ENCODE peak calls at places on chromosomes 1 and 21, in ten cellular contexts. B, E, Q, K, S, I, F, J, C and U are unnamed samples.

GRCh38 chr1:46278807-46279206 is 24.6 kb downstream of the LRRC41 start:
- DNase-seq in B (peak; percentile 47), E (peak; percentile 80), Q (no peak), K (no peak), S (no peak), I (peak; percentile 67), F (no peak), J (no peak), C (peak; percentile 18), U (no peak)

GRCh38 chr1:116164890-116165176 is 53.6 kb downstream of the MAB21L3 start:
- DNase-seq in B (no peak), E (no peak), Q (no peak), K (no peak), S (no peak), I (no peak), F (no peak), J (no peak), C (no peak), U (no peak)

GRCh38 chr21:40351006-40351405 is 483.8 kb downstream of the PCP4 start:
- DNase-seq in B (no peak), E (no peak), Q (no peak), K (no peak), S (peak; percentile 38), I (no peak), F (no peak), J (no peak), C (no peak), U (no peak)

GRCh38 chr1:171801395-171801990 is 20.0 kb downstream of the METTL13 start:
- DNase-seq in B (peak; percentile 38), E (peak; percentile 88), Q (peak; percentile 63), K (no peak), S (peak; percentile 15), I (peak; percentile 33), F (no peak), J (no peak), C (peak; percentile 37), U (peak; percentile 27)

GRCh38 chr1:221347706-221348105 is 394.2 kb downstream of the DUSP10 start:
- DNase-seq in B (no peak), E (no peak), Q (no peak), K (no peak), S (no peak), I (no peak), F (no peak), J (no peak), C (no peak), U (no peak)

GRCh38 chr1:1422465-1423244 is 1.6 kb upstream of the ANKRD65 start:
- DNase-seq in B (no peak), E (peak; percentile 77), Q (no peak), K (no peak), S (no peak), I (peak; percentile 70), F (peak; percentile 58), J (no peak), C (no peak), U (no peak)

GRCh38 chr1:184889902-184890301 is 84.4 kb downstream of the NIBAN1 start:
- DNase-seq in B (peak; percentile 25), E (no peak), Q (peak; percentile 22), K (no peak), S (no peak), I (peak; percentile 43), F (no peak), J (no peak), C (no peak), U (no peak)

GRCh38 chr1:3785458-3786157 is 10.7 kb downstream of the LRRC47 start:
- DNase-seq in B (no peak), E (peak; percentile 49), Q (no peak), K (no peak), S (no peak), I (no peak), F (no peak), J (no peak), C (no peak), U (peak; percentile 44)

GRCh38 chr1:47692196-47692595 is 254.4 kb downstream of the FOXD2 start:
- DNase-seq in B (no peak), E (no peak), Q (no peak), K (no peak), S (no peak), I (no peak), F (peak; percentile 19), J (peak; percentile 7), C (no peak), U (peak; percentile 12)

GRCh38 chr1:206684478-206685255 is at the start of gene MAPKAPK2:
- DNase-seq in B (peak; percentile 59), E (peak; percentile 76), Q (peak; percentile 71), K (no peak), S (peak; percentile 80), I (peak; percentile 55), F (peak; percentile 88), J (peak; percentile 89), C (peak; percentile 60), U (peak; percentile 79)

GRCh38 chr1:181021811-181022434 is 747 bp downstream of the STX6 start:
- DNase-seq in B (peak; percentile 69), E (peak; percentile 83), Q (peak; percentile 84), K (no peak), S (peak; percentile 70), I (peak; percentile 76), F (peak; percentile 82), J (peak; percentile 79), C (peak; percentile 67), U (peak; percentile 72)

GRCh38 chr1:35646043-35646442 is 4.7 kb upstream of the PSMB2 start:
- DNase-seq in B (no peak), E (peak; percentile 34), Q (no peak), K (no peak), S (no peak), I (no peak), F (no peak), J (no peak), C (no peak), U (no peak)
- TF ChIP-seq CTCF in B (peak; percentile 28), E (peak; percentile 44), Q (peak; percentile 5), K (peak; percentile 28), S (no peak), I (no peak), F (no peak), J (no peak), C (no peak), U (no peak)

DNA sequence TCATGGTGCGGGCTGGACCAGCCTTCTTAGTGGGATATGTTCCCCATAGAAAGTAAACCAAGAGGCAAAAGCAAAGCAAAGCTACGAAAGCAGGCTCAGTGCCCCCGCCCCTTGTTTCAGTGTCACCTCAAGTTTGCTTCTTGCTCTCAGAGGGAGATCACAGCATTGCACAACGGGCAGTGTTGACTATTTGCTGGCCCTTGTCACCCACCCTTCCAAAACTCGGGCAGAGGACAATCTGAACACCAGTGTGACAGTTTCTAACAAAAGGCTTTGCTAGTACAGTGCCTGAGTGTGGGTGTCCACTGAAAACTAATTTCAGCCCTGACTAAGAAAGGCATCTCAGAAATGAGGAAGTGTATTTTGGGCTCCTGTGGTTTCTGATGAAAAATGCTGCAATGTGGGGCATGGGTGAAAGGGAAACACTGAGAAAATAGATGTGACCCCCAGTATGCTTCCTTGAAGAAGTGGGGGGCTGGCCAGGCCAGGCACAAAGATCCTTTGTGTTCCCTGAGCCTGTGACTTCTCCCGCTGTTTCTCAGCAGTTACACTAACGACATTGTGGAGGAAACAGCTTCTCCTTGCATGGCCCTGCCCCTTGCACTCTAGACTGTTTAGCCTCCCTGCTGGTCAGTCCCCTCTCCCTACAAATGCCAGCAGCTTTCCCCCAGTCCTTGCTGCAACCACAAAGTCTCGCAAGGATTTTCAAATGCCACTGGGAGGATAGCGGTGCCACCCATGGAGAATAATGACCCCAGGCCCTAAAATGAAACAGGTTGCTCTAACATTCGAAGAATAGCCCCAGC is 33.3 kb upstream of the KCNE1 start:
- DNase-seq in B (peak; percentile 73), E (peak; percentile 65), Q (peak; percentile 90), K (no peak), S (no peak), I (peak; percentile 82), F (peak; percentile 76), J (no peak), C (peak; percentile 92), U (peak; percentile 49)
- H3K4me3 ChIP-seq in B (no peak overlapping the region), E (no peak overlapping the region), Q (no peak overlapping the region), K (no peak overlapping the region), S (no peak overlapping the region), I (no peak overlapping the region), F (no peak overlapping the region), J (no peak overlapping the region), C (no peak overlapping the region), U (no peak overlapping the region)

DNA sequence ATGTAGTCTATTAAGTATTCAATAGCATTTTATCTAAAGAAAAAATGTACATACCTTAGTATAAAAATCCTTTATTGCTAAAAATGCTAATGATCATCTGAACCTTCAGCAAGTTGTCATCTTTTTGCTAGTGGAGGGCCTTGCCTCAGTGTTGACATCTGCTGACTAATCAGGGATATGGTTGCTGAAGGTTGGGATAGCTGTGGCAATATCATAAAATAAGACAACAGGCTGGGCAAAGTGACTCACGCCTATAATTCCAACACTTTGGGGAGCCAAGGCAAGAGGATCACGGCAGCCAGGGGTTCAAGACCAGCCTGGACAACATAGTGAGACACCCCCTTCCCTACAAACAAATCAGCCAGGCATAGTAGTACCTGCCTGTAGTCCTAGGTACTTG is 9.0 kb downstream of the DYNLT5 start:
- DNase-seq in B (no peak), E (peak; percentile 28), Q (peak; percentile 57), K (peak; percentile 51), S (no peak), I (no peak), F (no peak), J (no peak), C (peak; percentile 70), U (no peak)
- TF ChIP-seq CTCF in B (peak; percentile 10), E (no peak), Q (peak; percentile 18), K (peak; percentile 31), S (no peak), I (peak; percentile 16), F (no peak), J (no peak), C (peak; percentile 40), U (no peak)

GRCh38 chr1:248821641-248822040 is 4.1 kb downstream of the SH3BP5L start:
- DNase-seq in B (no peak), E (no peak), Q (no peak), K (no peak), S (no peak), I (no peak), F (peak; percentile 60), J (no peak), C (no peak), U (peak; percentile 9)
- H3K4me3 ChIP-seq in B (no peak overlapping the region), E (peak overlapping the region; percentile 73), Q (no peak overlapping the region), K (no peak overlapping the region), S (no peak overlapping the region), I (no peak overlapping the region), F (no peak overlapping the region), J (no peak overlapping the region), C (peak overlapping the region; percentile 17), U (no peak overlapping the region)